ENCODE peak calls at places on chromosomes 7 and 10, in six cellular contexts. One of them, this sample, is unnamed.

GRCh38 chr10:28331821-28332220 is 29.0 kb upstream of the MPP7 start:
- DNase-seq in mesenchymal stem cell: peak
- DNase-seq in H9: no peak
- DNase-seq in IMR-90: peak
- DNase-seq in trophoblast cell: peak
- DNase-seq in H1: no peak
- DNase-seq in this sample: no peak

GRCh38 chr10:59586407-59586891 is 123.2 kb downstream of the SLC16A9 start:
- DNase-seq in mesenchymal stem cell: no peak
- DNase-seq in H9: no peak
- DNase-seq in IMR-90: no peak
- DNase-seq in trophoblast cell: no peak
- DNase-seq in H1: no peak
- DNase-seq in this sample: no peak

GRCh38 chr10:102994551-102995295 is 76.6 kb downstream of the CNNM2 start:
- DNase-seq in mesenchymal stem cell: peak
- DNase-seq in H9: no peak
- DNase-seq in IMR-90: no peak
- DNase-seq in trophoblast cell: no peak
- DNase-seq in H1: no peak
- DNase-seq in this sample: no peak

GRCh38 chr7:23679898-23680416 is at the start of gene FAM221A:
- DNase-seq in mesenchymal stem cell: peak
- DNase-seq in H9: peak
- DNase-seq in IMR-90: peak
- DNase-seq in trophoblast cell: peak
- DNase-seq in H1: peak
- DNase-seq in this sample: peak

GRCh38 chr7:141374425-141374824 is 176.8 kb upstream of the AGK start:
- DNase-seq in mesenchymal stem cell: no peak
- DNase-seq in H9: no peak
- DNase-seq in IMR-90: no peak
- DNase-seq in trophoblast cell: no peak
- DNase-seq in H1: no peak
- DNase-seq in this sample: no peak

GRCh38 chr7:19772858-19773337 is 519 bp downstream of the TMEM196 start:
- DNase-seq in mesenchymal stem cell: peak
- DNase-seq in H9: peak
- DNase-seq in IMR-90: peak
- DNase-seq in trophoblast cell: no peak
- DNase-seq in H1: peak
- DNase-seq in this sample: peak

GRCh38 chr7:15334524-15335269 is 227.1 kb downstream of the AGMO start:
- DNase-seq in mesenchymal stem cell: no peak
- DNase-seq in H9: no peak
- DNase-seq in IMR-90: no peak
- DNase-seq in trophoblast cell: no peak
- DNase-seq in H1: no peak
- DNase-seq in this sample: no peak

GRCh38 chr10:52313350-52314006 is 603 bp upstream of the DKK1 start:
- DNase-seq in mesenchymal stem cell: no peak
- DNase-seq in H9: peak
- DNase-seq in IMR-90: peak
- DNase-seq in trophoblast cell: no peak
- DNase-seq in H1: no peak
- DNase-seq in this sample: no peak

GRCh38 chr10:103396789-103397087 is 312 bp downstream of the PDCD11 start:
- DNase-seq in mesenchymal stem cell: no peak
- DNase-seq in H9: no peak
- DNase-seq in IMR-90: no peak
- DNase-seq in trophoblast cell: no peak
- DNase-seq in H1: no peak
- DNase-seq in this sample: no peak

GRCh38 chr7:1961776-1962276 is 270.9 kb downstream of the MAD1L1 start:
- DNase-seq in mesenchymal stem cell: peak
- DNase-seq in H9: no peak
- DNase-seq in IMR-90: peak
- DNase-seq in trophoblast cell: peak
- DNase-seq in H1: no peak
- DNase-seq in this sample: no peak

GRCh38 chr7:45893374-45893995 is 5.2 kb downstream of the IGFBP1 start:
- DNase-seq in mesenchymal stem cell: no peak
- DNase-seq in H9: no peak
- DNase-seq in IMR-90: no peak
- DNase-seq in trophoblast cell: no peak
- DNase-seq in H1: no peak
- DNase-seq in this sample: no peak

GRCh38 chr10:132336064-132336746 is 4.2 kb downstream of the LRRC27 start:
- DNase-seq in mesenchymal stem cell: peak
- DNase-seq in H9: no peak
- DNase-seq in IMR-90: no peak
- DNase-seq in trophoblast cell: no peak
- DNase-seq in H1: no peak
- DNase-seq in this sample: no peak

GRCh38 chr7:139618482-139619366 is 95.2 kb downstream of the CLEC2L start:
- DNase-seq in mesenchymal stem cell: peak
- DNase-seq in H9: peak
- DNase-seq in IMR-90: peak
- DNase-seq in trophoblast cell: peak
- DNase-seq in H1: no peak
- DNase-seq in this sample: peak

GRCh38 chr7:96719164-96719563 is 9.5 kb upstream of the SEM1 start:
- DNase-seq in mesenchymal stem cell: no peak
- DNase-seq in H9: no peak
- DNase-seq in IMR-90: no peak
- DNase-seq in trophoblast cell: no peak
- DNase-seq in H1: no peak
- DNase-seq in this sample: no peak

GRCh38 chr7:141648276-141649114 is 53.5 kb downstream of the DENND11 start:
- DNase-seq in mesenchymal stem cell: no peak
- DNase-seq in H9: no peak
- DNase-seq in IMR-90: no peak
- DNase-seq in trophoblast cell: no peak
- DNase-seq in H1: no peak
- DNase-seq in this sample: no peak

GRCh38 chr7:155930061-155930460 is 117.8 kb upstream of the SHH start:
- DNase-seq in mesenchymal stem cell: no peak
- DNase-seq in H9: no peak
- DNase-seq in IMR-90: no peak
- DNase-seq in trophoblast cell: no peak
- DNase-seq in H1: no peak
- DNase-seq in this sample: no peak

GRCh38 chr7:79241288-79242055 is 212.0 kb downstream of the MAGI2 start:
- DNase-seq in mesenchymal stem cell: peak
- DNase-seq in H9: no peak
- DNase-seq in IMR-90: peak
- DNase-seq in trophoblast cell: no peak
- DNase-seq in H1: no peak
- DNase-seq in this sample: no peak

GRCh38 chr10:84626688-84627087 is 298.3 kb downstream of the CCSER2 start:
- DNase-seq in mesenchymal stem cell: no peak
- DNase-seq in H9: no peak
- DNase-seq in IMR-90: no peak
- DNase-seq in trophoblast cell: peak
- DNase-seq in H1: no peak
- DNase-seq in this sample: no peak

GRCh38 chr7:138837627-138838026 is 39.6 kb upstream of the ATP6V0A4 start:
- DNase-seq in mesenchymal stem cell: no peak
- DNase-seq in H9: no peak
- DNase-seq in IMR-90: peak
- DNase-seq in trophoblast cell: no peak
- DNase-seq in H1: no peak
- DNase-seq in this sample: no peak

GRCh38 chr7:99270702-99271101 is 1.9 kb upstream of the MYH16 start:
- DNase-seq in mesenchymal stem cell: no peak
- DNase-seq in H9: peak
- DNase-seq in IMR-90: no peak
- DNase-seq in trophoblast cell: peak
- DNase-seq in H1: no peak
- DNase-seq in this sample: no peak
- H4K91ac ChIP-seq in mesenchymal stem cell: no peak
- H4K91ac ChIP-seq in H9: no peak
- H4K91ac ChIP-seq in IMR-90: no peak
- H4K91ac ChIP-seq in trophoblast cell: no peak
- H4K91ac ChIP-seq in H1: no peak
- H4K91ac ChIP-seq in this sample: no peak

GRCh38 chr10:93160829-93161228 is 87.1 kb downstream of the CYP26A1 start:
- DNase-seq in mesenchymal stem cell: peak
- DNase-seq in H9: no peak
- DNase-seq in IMR-90: peak
- DNase-seq in trophoblast cell: peak
- DNase-seq in H1: no peak
- DNase-seq in this sample: no peak
- H4K91ac ChIP-seq in mesenchymal stem cell: no peak
- H4K91ac ChIP-seq in H9: no peak
- H4K91ac ChIP-seq in IMR-90: no peak
- H4K91ac ChIP-seq in trophoblast cell: no peak
- H4K91ac ChIP-seq in H1: peak
- H4K91ac ChIP-seq in this sample: no peak

DNA sequence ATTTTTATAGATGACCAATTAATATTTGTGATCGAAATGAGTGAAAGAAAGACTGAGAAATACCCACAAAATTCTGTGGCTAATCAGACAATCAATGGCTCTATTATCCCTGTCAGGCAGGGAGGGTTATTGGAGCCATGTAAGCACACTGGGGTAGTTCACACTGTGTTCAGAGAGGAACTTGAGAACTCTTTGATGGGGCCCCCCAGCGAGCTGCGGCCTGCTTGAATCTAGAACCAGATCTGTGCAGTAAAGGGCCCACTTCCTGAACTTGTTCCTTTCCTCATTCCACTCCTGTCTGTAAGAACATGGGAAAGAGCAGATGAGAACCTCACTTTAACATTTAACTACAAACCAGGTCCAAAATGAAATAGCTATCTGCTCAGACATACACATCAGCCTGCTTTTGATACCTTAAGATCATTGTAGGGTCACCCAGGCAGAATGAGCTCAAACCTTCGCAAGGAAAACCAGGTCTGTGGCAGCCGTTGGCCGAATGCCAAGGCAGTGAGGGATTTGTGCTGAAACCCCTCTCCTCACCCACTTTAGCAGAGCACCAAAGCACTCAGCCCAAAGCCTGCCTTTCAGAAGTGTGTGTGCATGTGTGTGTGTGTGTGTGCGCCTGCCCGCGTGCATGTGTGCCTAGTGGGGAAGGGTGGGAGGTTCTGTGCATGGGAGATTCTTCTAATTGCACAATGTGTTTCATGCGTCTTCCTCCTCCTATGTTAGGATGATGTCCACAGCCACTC is 365.6 kb upstream of the MGMT start:
- DNase-seq in mesenchymal stem cell: no peak
- DNase-seq in H9: no peak
- DNase-seq in IMR-90: no peak
- DNase-seq in trophoblast cell: no peak
- DNase-seq in H1: no peak
- DNase-seq in this sample: no peak
- H4K91ac ChIP-seq in mesenchymal stem cell: no peak
- H4K91ac ChIP-seq in H9: no peak
- H4K91ac ChIP-seq in IMR-90: no peak
- H4K91ac ChIP-seq in trophoblast cell: no peak
- H4K91ac ChIP-seq in H1: no peak
- H4K91ac ChIP-seq in this sample: no peak

GRCh38 chr7:151676759-151677158 is 157.1 kb upstream of the RHEB start:
- DNase-seq in mesenchymal stem cell: no peak
- DNase-seq in H9: no peak
- DNase-seq in IMR-90: no peak
- DNase-seq in trophoblast cell: no peak
- DNase-seq in H1: no peak
- DNase-seq in this sample: no peak
- H4K91ac ChIP-seq in mesenchymal stem cell: no peak
- H4K91ac ChIP-seq in H9: no peak
- H4K91ac ChIP-seq in IMR-90: no peak
- H4K91ac ChIP-seq in trophoblast cell: no peak
- H4K91ac ChIP-seq in H1: no peak
- H4K91ac ChIP-seq in this sample: no peak

DNA sequence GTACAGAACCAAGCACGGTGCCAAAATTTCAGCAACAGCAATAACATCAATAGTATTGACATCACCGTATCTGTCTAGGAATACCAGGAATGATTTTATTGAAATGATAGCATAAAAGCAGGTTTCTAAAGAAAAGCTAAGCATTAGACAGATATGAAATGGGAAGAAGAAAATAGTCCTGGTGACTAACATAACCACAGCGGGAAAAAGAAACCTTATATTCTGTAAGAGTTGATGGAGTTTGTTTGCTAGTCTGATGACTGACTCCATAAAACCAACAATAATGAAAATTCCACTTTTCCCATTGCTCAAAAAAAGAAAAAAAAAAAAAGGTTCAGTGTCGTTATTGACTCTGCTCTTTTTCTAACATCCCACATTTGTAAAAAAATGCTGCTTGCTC is 668.3 kb downstream of the IPMK start:
- DNase-seq in mesenchymal stem cell: no peak
- DNase-seq in H9: no peak
- DNase-seq in IMR-90: no peak
- DNase-seq in trophoblast cell: no peak
- DNase-seq in H1: no peak
- DNase-seq in this sample: no peak
- H4K91ac ChIP-seq in mesenchymal stem cell: no peak
- H4K91ac ChIP-seq in H9: no peak
- H4K91ac ChIP-seq in IMR-90: no peak
- H4K91ac ChIP-seq in trophoblast cell: no peak
- H4K91ac ChIP-seq in H1: no peak
- H4K91ac ChIP-seq in this sample: no peak